ENCODE peak calls at places on chromosomes 1 and 21, in seven cellular contexts. Y is SK-N-SH, E is K562, M is HepG2, K is HCT116, Z is GM12878, B is H1. Q is an unnamed sample.
A peak's percentile ranks its signal among the peaks of the same experiment; 100 is the strongest.

GRCh38 chr1:248853023-248853422 is 5.9 kb downstream of the ZNF692 start:
- DNase-seq in Y (no peak), E (no peak), M (no peak), K (no peak), Z (no peak), B (no peak), Q (no peak)

GRCh38 chr21:18114735-18115134 is 129.9 kb upstream of the CHODL start:
- DNase-seq in Y (no peak), E (no peak), M (no peak), K (no peak), Z (no peak), B (no peak), Q (no peak)

GRCh38 chr1:200960236-200960947 is 63.1 kb downstream of the KIF21B start:
- DNase-seq in Y (no peak), E (no peak), M (no peak), K (no peak), Z (no peak), B (no peak), Q (no peak)

GRCh38 chr1:66637146-66637545 is 103.2 kb downstream of the SGIP1 start:
- DNase-seq in Y (no peak), E (no peak), M (no peak), K (no peak), Z (no peak), B (no peak), Q (no peak)

GRCh38 chr1:46077669-46078068 is 54.8 kb downstream of the PIK3R3 start:
- DNase-seq in Y (no peak), E (no peak), M (no peak), K (no peak), Z (no peak), B (no peak), Q (no peak)

GRCh38 chr1:183365676-183366075 is 52.5 kb downstream of the NMNAT2 start:
- DNase-seq in Y (no peak), E (no peak), M (no peak), K (no peak), Z (no peak), B (no peak), Q (no peak)

GRCh38 chr1:85762804-85763203 is 54.6 kb upstream of the ZNHIT6 start:
- DNase-seq in Y (no peak), E (no peak), M (no peak), K (no peak), Z (no peak), B (no peak), Q (no peak)

GRCh38 chr1:204384636-204385354 is 25.1 kb upstream of the PLEKHA6 start:
- DNase-seq in Y (peak; percentile 48), E (no peak), M (no peak), K (no peak), Z (no peak), B (no peak), Q (no peak)

GRCh38 chr1:85195703-85196102 is 5.1 kb downstream of the SYDE2 start:
- DNase-seq in Y (no peak), E (no peak), M (peak; percentile 12), K (no peak), Z (no peak), B (no peak), Q (no peak)

GRCh38 chr1:98119793-98120192 is 199.0 kb upstream of the DPYD start:
- DNase-seq in Y (no peak), E (no peak), M (no peak), K (no peak), Z (no peak), B (no peak), Q (no peak)

GRCh38 chr1:33082575-33083112 is 1.7 kb downstream of the AZIN2 start:
- DNase-seq in Y (no peak), E (no peak), M (no peak), K (no peak), Z (no peak), B (no peak), Q (no peak)

GRCh38 chr1:201649776-201650607 is 111.1 kb downstream of the NAV1 start:
- DNase-seq in Y (peak; percentile 85), E (peak; percentile 90), M (no peak), K (peak; percentile 43), Z (no peak), B (peak; percentile 47), Q (no peak)

GRCh38 chr1:235504122-235504493 is at the start of gene B3GALNT2:
- DNase-seq in Y (no peak), E (no peak), M (no peak), K (no peak), Z (no peak), B (no peak), Q (no peak)

GRCh38 chr1:31868862-31869261 is 53.0 kb upstream of the SPOCD1 start:
- DNase-seq in Y (no peak), E (no peak), M (no peak), K (no peak), Z (no peak), B (no peak), Q (no peak)

GRCh38 chr1:83905315-83905907 is 93.5 kb downstream of the TTLL7 start:
- DNase-seq in Y (peak; percentile 7), E (peak; percentile 28), M (no peak), K (no peak), Z (no peak), B (no peak), Q (peak; percentile 43)

GRCh38 chr21:31594726-31595125 is 64.8 kb upstream of the SOD1 start:
- DNase-seq in Y (no peak), E (no peak), M (no peak), K (no peak), Z (no peak), B (no peak), Q (no peak)

GRCh38 chr1:67496329-67496728 is 66.1 kb upstream of the SERBP1 start:
- DNase-seq in Y (no peak), E (no peak), M (no peak), K (no peak), Z (no peak), B (no peak), Q (no peak)

GRCh38 chr1:56525463-56526155 is 53.8 kb downstream of the PLPP3 start:
- DNase-seq in Y (no peak), E (no peak), M (no peak), K (no peak), Z (peak; percentile 79), B (no peak), Q (no peak)

GRCh38 chr1:9652379-9653194 is 1.1 kb downstream of the PIK3CD start:
- DNase-seq in Y (peak; percentile 43), E (peak; percentile 55), M (no peak), K (no peak), Z (no peak), B (no peak), Q (no peak)

DNA sequence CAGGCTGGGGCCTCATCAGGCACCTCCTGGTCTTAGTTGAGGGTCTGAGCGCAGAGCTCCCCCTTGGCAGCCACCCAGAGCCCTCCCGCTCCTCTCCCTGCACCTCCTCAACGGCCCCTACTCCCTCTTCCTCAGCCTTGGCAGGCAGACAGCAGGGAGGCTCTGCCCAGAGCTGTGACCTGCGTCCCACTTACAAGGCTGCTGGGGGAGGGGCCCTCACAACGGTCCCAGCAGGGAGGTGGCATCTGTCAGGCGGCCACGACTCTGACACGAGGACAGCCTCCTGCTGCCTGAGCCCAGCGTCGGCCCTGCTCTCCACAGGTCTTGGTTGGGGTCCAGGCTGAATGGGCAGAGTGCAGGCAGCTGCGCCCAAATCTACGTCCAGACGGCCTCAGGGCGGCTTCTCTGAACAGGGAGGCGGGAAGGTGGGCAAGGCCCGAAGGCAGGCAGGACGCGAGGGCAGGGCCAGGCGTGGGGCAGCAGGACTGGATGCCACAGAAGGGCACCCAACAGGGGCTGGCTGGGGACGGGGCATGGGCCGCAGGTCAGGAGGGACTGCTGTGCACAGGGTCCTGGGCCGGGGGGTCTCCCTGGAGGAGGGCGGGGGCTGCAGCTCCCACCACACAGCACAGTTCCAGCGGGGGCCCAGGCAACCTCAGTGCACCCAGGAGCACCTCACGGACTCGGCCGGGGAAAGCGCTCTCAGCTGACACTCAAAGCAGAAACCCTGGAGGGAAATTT is 7.5 kb downstream of the SLC19A1 start:
- DNase-seq in Y (peak; percentile 82), E (no peak), M (no peak), K (no peak), Z (no peak), B (no peak), Q (no peak)
- TF ChIP-seq SIN3A in Y (no peak), E (no peak), M (no peak), K (no peak), Z (no peak), B (no peak), Q (no peak)

GRCh38 chr1:21919520-21919919 is 17.6 kb downstream of the HSPG2 start:
- DNase-seq in Y (no peak), E (no peak), M (no peak), K (no peak), Z (no peak), B (no peak), Q (no peak)
- TF ChIP-seq POLR2AphosphoS5 in Y (peak; percentile 52), E (no peak), M (no peak), K (no peak), Z (no peak), B (no peak), Q (no peak)

GRCh38 chr1:6269271-6269996 is 8.5 kb upstream of the GPR153 start:
- DNase-seq in Y (no peak), E (no peak), M (no peak), K (no peak), Z (no peak), B (no peak), Q (no peak)

GRCh38 chr1:6271554-6271953 is 10.7 kb upstream of the GPR153 start:
- DNase-seq in Y (peak; percentile 67), E (no peak), M (no peak), K (no peak), Z (no peak), B (no peak), Q (no peak)

GRCh38 chr1:6269997-6270401 is 9.1 kb upstream of the GPR153 start:
- DNase-seq in Y (peak; percentile 56), E (no peak), M (no peak), K (no peak), Z (no peak), B (no peak), Q (no peak)

GRCh38 chr1:6270432-6270831 is 9.5 kb upstream of the GPR153 start:
- DNase-seq in Y (no peak), E (no peak), M (no peak), K (no peak), Z (no peak), B (no peak), Q (no peak)

GRCh38 chr1:6271001-6271400 is 10.1 kb upstream of the GPR153 start:
- DNase-seq in Y (no peak), E (no peak), M (no peak), K (no peak), Z (no peak), B (no peak), Q (no peak)
- TF ChIP-seq SIN3A in Y (no peak), E (no peak), M (no peak), K (no peak), Z (no peak), B (no peak), Q (no peak)

GRCh38 chr1:50278352-50278878 is 144.8 kb downstream of the DMRTA2 start:
- DNase-seq in Y (peak; percentile 41), E (no peak), M (no peak), K (no peak), Z (no peak), B (no peak), Q (no peak)
- TF ChIP-seq POLR2AphosphoS5 in Y (no peak), E (no peak), M (no peak), K (no peak), Z (no peak), B (no peak), Q (no peak)

GRCh38 chr1:246506785-246507639 is at the start of gene SMYD3:
- DNase-seq in Y (peak; percentile 98), E (peak; percentile 97), M (peak; percentile 77), K (peak; percentile 40), Z (peak; percentile 32), B (peak; percentile 69), Q (no peak)
- TF ChIP-seq SIN3A in Y (no peak), E (peak; percentile 42), M (peak; percentile 35), K (peak; percentile 45), Z (no peak), B (peak; percentile 48), Q (no peak)